ENCODE peak calls at places on chromosomes 6 and 20, in four cellular contexts. J is CD4-positive, CD25-positive, alpha-beta regulatory T cell; T is pancreas; Y is breast epithelium. B is an unnamed sample.

GRCh38 chr6:13677878-13678254 is 33.8 kb downstream of the RANBP9 start:
- DNase-seq in J (no peak), T (no peak), Y (no peak), B (no peak)

GRCh38 chr6:157715766-157716171 is 107.3 kb upstream of the SNX9 start:
- DNase-seq in J (no peak), T (no peak), Y (peak), B (no peak)

GRCh38 chr6:118982256-118982911 is 47.4 kb upstream of the MCM9 start:
- DNase-seq in J (no peak), T (no peak), Y (no peak), B (no peak)

GRCh38 chr6:22072939-22073338 is 223.9 kb downstream of the PRL start:
- DNase-seq in J (no peak), T (no peak), Y (no peak), B (no peak)

GRCh38 chr6:99287523-99287922 is 62.0 kb downstream of the FAXC start:
- DNase-seq in J (no peak), T (no peak), Y (no peak), B (no peak)

GRCh38 chr6:88459224-88459623 is 293.1 kb upstream of the CNR1 start:
- DNase-seq in J (no peak), T (no peak), Y (no peak), B (no peak)

GRCh38 chr6:39876826-39877225 is 57.4 kb downstream of the MOCS1 start:
- DNase-seq in J (no peak), T (no peak), Y (no peak), B (no peak)

GRCh38 chr6:3419624-3420272 is 37.1 kb downstream of the SLC22A23 start:
- DNase-seq in J (no peak), T (no peak), Y (no peak), B (no peak)

GRCh38 chr20:25281541-25281991 is 33.7 kb downstream of the PYGB start:
- DNase-seq in J (no peak), T (peak), Y (peak), B (peak)

GRCh38 chr20:1417273-1417672 is 24.4 kb upstream of the FKBP1A start:
- DNase-seq in J (no peak), T (no peak), Y (no peak), B (no peak)

GRCh38 chr20:34941224-34941623 is 14.4 kb downstream of the GSS start:
- DNase-seq in J (no peak), T (no peak), Y (no peak), B (no peak)

GRCh38 chr6:41614713-41615112 is 23.6 kb upstream of the MDFI start:
- DNase-seq in J (no peak), T (no peak), Y (no peak), B (no peak)

GRCh38 chr20:38125157-38126056 is 39.7 kb downstream of the TGM2 start:
- DNase-seq in J (no peak), T (peak), Y (no peak), B (no peak)

GRCh38 chr20:49594929-49595311 is 27.0 kb upstream of the PTGIS start:
- DNase-seq in J (no peak), T (no peak), Y (no peak), B (no peak)

GRCh38 chr6:132161283-132161682 is 210.1 kb upstream of the CCN2 start:
- DNase-seq in J (no peak), T (no peak), Y (no peak), B (no peak)

GRCh38 chr20:38343107-38343797 is 3.0 kb upstream of the LBP start:
- DNase-seq in J (no peak), T (no peak), Y (no peak), B (no peak)

GRCh38 chr20:37095108-37095608 is 639 bp downstream of the RBL1 start:
- DNase-seq in J (peak), T (peak), Y (no peak), B (no peak)

GRCh38 chr6:129686941-129687627 is 22.9 kb downstream of the ARHGAP18 start:
- DNase-seq in J (peak), T (no peak), Y (no peak), B (no peak)

B was measured in mesothelial cell of epicardium.